ENCODE peak calls at places on chromosomes 16 and 17, in ten cellular contexts. U is kidney; Y is NCI-H774; Q is activated T-cell treated with anti-CD3 and anti-CD28 coated beads for 1 hour; W is NCI-H2081; N is nephron progenitor cell; M is activated CD4-positive, CD25-positive, alpha-beta regulatory T cell; O is CD4-positive, CD25-positive, alpha-beta regulatory T cell; B is foreskin fibroblast; X is anterior cingulate cortex. F is an unnamed sample.

GRCh38 chr17:76868669-76869208 is 535 bp downstream of the MGAT5B start:
- DNase-seq in U (no peak), N (no peak), Q (no peak), B (no peak), O (no peak), Y (peak; percentile 32), X (no peak), M (no peak), W (peak; percentile 29), F (no peak)

GRCh38 chr17:33154869-33155455 is 138.1 kb downstream of the ASIC2 start:
- DNase-seq in N (no peak), Q (no peak), B (no peak), W (no peak), U (no peak), Y (no peak), M (no peak), O (no peak), X (no peak), F (no peak)

GRCh38 chr16:84933774-84934571 is 77.4 kb downstream of the ZDHHC7 start:
- DNase-seq in Y (no peak), Q (no peak), X (no peak), O (no peak), N (no peak), B (no peak), W (no peak), M (no peak), U (peak; percentile 86), F (no peak)

GRCh38 chr17:38601539-38602351 is 4.0 kb downstream of the SRCIN1 start:
- DNase-seq in B (no peak), W (peak; percentile 19), N (peak; percentile 57), O (no peak), X (no peak), M (no peak), Q (no peak), U (peak; percentile 56), Y (peak; percentile 80), F (no peak)

GRCh38 chr16:74497761-74498160 is 76.5 kb upstream of the CLEC18B start:
- DNase-seq in O (no peak), N (no peak), Y (no peak), U (no peak), Q (no peak), M (no peak), B (no peak), X (no peak), W (no peak), F (no peak)

GRCh38 chr16:27935076-27935475 is 128.4 kb downstream of the GSG1L start:
- DNase-seq in X (no peak), U (no peak), O (no peak), W (no peak), M (no peak), N (no peak), Q (no peak), B (no peak), Y (no peak), F (no peak)

GRCh38 chr16:69073181-69073669 is 32.2 kb upstream of the HAS3 start:
- DNase-seq in M (no peak), Q (no peak), Y (no peak), O (no peak), X (no peak), N (no peak), B (peak; percentile 70), W (no peak), U (peak; percentile 61), F (peak; percentile 89)

GRCh38 chr17:4553669-4554068 is 1.5 kb downstream of the MYBBP1A start:
- DNase-seq in N (no peak), Y (no peak), W (no peak), O (no peak), B (no peak), X (no peak), M (no peak), Q (no peak), U (peak; percentile 71), F (no peak)

GRCh38 chr17:33560165-33560564 is 267.1 kb upstream of the ASIC2 start:
- DNase-seq in Q (no peak), U (no peak), N (no peak), Y (no peak), X (no peak), W (no peak), O (no peak), B (no peak), M (no peak), F (peak; percentile 3)

GRCh38 chr16:78489072-78489471 is 389.6 kb downstream of the WWOX start:
- DNase-seq in U (no peak), B (no peak), X (no peak), O (no peak), Y (no peak), N (no peak), M (no peak), W (no peak), Q (no peak), F (no peak)

GRCh38 chr17:61420745-61421398 is 21.2 kb downstream of the TBX2 start:
- DNase-seq in B (no peak), X (no peak), Y (no peak), N (no peak), U (no peak), W (no peak), O (no peak), Q (no peak), M (no peak), F (no peak)

GRCh38 chr16:65965632-65966031 is 400.9 kb upstream of the CDH5 start:
- DNase-seq in X (no peak), M (no peak), B (no peak), W (no peak), O (no peak), N (no peak), Y (no peak), U (no peak), Q (no peak), F (no peak)

GRCh38 chr16:23301251-23302044 is 654 bp upstream of the SCNN1B start:
- DNase-seq in N (no peak), M (no peak), X (no peak), O (no peak), U (no peak), Q (no peak), Y (no peak), B (no peak), W (no peak), F (no peak)

GRCh38 chr16:11354407-11354732 is 9.1 kb downstream of the RMI2 start:
- DNase-seq in W (no peak), O (no peak), M (no peak), X (no peak), N (no peak), Y (no peak), U (no peak), Q (no peak), B (no peak), F (no peak)

GRCh38 chr17:28258347-28258887 is 60.6 kb upstream of the TMEM97 start:
- DNase-seq in N (no peak), U (peak; percentile 90), B (no peak), Y (no peak), W (no peak), M (no peak), X (no peak), O (no peak), Q (no peak), F (no peak)

F was measured in LHCN-M2.